ENCODE peak calls at places on chromosomes 3 and 15, in ten cellular contexts. R is bronchial epithelial cell, A is left ventricle myocardium inferior, B is right lobe of liver, M is ascending aorta, H is body of pancreas, X is brain microvascular endothelial cell, J is HepG2, S is dorsolateral prefrontal cortex, C is sigmoid colon. Y is an unnamed sample.

GRCh38 chr3:55532806-55533205 is 45.7 kb upstream of the WNT5A start:
- DNase-seq in R (no peak), A (no peak), B (no peak), M (peak), H (no peak), X (no peak), J (no peak), S (no peak), C (no peak), Y (no peak)

GRCh38 chr3:169695051-169695450 is 31.5 kb upstream of the MECOM start:
- DNase-seq in R (no peak), A (no peak), B (no peak), M (no peak), H (no peak), X (peak), J (no peak), S (no peak), C (no peak), Y (no peak)

GRCh38 chr3:110905096-110905495 is 166.5 kb upstream of the NECTIN3 start:
- DNase-seq in R (no peak), A (no peak), B (no peak), M (no peak), H (no peak), X (no peak), J (no peak), S (no peak), C (no peak), Y (no peak)

GRCh38 chr15:57784081-57784488 is 77.6 kb downstream of the POLR2M start:
- DNase-seq in R (peak), A (peak), B (no peak), M (no peak), H (peak), X (peak), J (no peak), S (no peak), C (no peak), Y (peak)

GRCh38 chr3:126912027-126912422 is 70.9 kb upstream of the PLXNA1 start:
- DNase-seq in R (no peak), A (no peak), B (no peak), M (no peak), H (peak), X (no peak), J (no peak), S (no peak), C (no peak), Y (no peak)

GRCh38 chr3:157360044-157360443 is 76.6 kb upstream of the PTX3 start:
- DNase-seq in R (peak), A (no peak), B (no peak), M (no peak), H (no peak), X (peak), J (no peak), S (no peak), C (no peak), Y (peak)

GRCh38 chr3:12994357-12994606 is 78.9 kb downstream of the IQSEC1 start:
- DNase-seq in R (no peak), A (peak), B (no peak), M (no peak), H (peak), X (no peak), J (no peak), S (no peak), C (peak), Y (no peak)

GRCh38 chr15:63186065-63186464 is 3.3 kb upstream of the RAB8B start:
- DNase-seq in R (peak), A (no peak), B (no peak), M (no peak), H (no peak), X (no peak), J (peak), S (no peak), C (no peak), Y (peak)

GRCh38 chr3:14765065-14765410 is 53.7 kb upstream of the FGD5 start:
- DNase-seq in R (no peak), A (no peak), B (no peak), M (no peak), H (no peak), X (no peak), J (no peak), S (no peak), C (no peak), Y (no peak)

GRCh38 chr3:42183991-42184621 is 81.9 kb downstream of the CCK start:
- DNase-seq in R (no peak), A (no peak), B (no peak), M (peak), H (no peak), X (no peak), J (no peak), S (no peak), C (no peak), Y (peak)

GRCh38 chr15:90761629-90762028 is 44.5 kb downstream of the BLM start:
- DNase-seq in R (no peak), A (no peak), B (no peak), M (no peak), H (no peak), X (no peak), J (no peak), S (no peak), C (no peak), Y (no peak)

GRCh38 chr3:88936837-88937236 is 170.6 kb upstream of the EPHA3 start:
- DNase-seq in R (no peak), A (no peak), B (no peak), M (no peak), H (no peak), X (no peak), J (no peak), S (no peak), C (no peak), Y (no peak)

GRCh38 chr15:77546050-77546501 is 86.6 kb downstream of the LINGO1 start:
- DNase-seq in R (peak), A (no peak), B (peak), M (no peak), H (no peak), X (peak), J (no peak), S (no peak), C (peak), Y (peak)

GRCh38 chr3:161347726-161348125 is 23.6 kb downstream of the SPTSSB start:
- DNase-seq in R (no peak), A (no peak), B (no peak), M (no peak), H (no peak), X (no peak), J (no peak), S (no peak), C (no peak), Y (no peak)

GRCh38 chr3:23859012-23859743 is 53.4 kb downstream of the UBE2E1 start:
- DNase-seq in R (peak), A (no peak), B (no peak), M (no peak), H (peak), X (no peak), J (no peak), S (no peak), C (no peak), Y (peak)

GRCh38 chr3:23761440-23761896 is 44.3 kb upstream of the UBE2E1 start:
- DNase-seq in R (peak), A (no peak), B (no peak), M (no peak), H (no peak), X (peak), J (peak), S (no peak), C (no peak), Y (no peak)

GRCh38 chr3:57128863-57129602 is 36.1 kb downstream of the IL17RD start:
- DNase-seq in R (no peak), A (no peak), B (no peak), M (no peak), H (no peak), X (no peak), J (no peak), S (no peak), C (no peak), Y (peak)

DNA sequence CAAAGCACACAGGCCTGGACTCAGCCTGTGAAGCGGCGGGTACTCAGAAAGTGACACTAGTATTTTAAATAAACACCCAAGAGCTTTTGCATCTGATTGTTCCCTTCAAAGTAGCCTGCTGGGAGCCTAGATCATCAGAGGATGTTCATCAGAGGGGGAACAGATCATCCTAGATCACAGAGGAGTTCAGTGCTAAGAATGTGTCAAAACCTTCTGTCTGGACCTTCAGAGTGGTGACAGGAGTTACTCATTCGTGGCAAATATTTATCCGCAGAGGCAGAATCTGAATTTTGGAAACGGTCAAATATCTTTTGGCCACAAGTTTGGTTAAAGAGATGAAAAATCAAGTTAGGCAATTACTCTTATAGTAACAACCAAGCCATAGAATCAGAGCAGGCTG is 9.7 kb upstream of the KIF7 start:
- DNase-seq in R (no peak), A (no peak), B (no peak), M (no peak), H (no peak), X (no peak), J (no peak), S (no peak), C (peak), Y (no peak)
- H3K4me3 ChIP-seq in R (no peak), A (peak), B (no peak), M (peak), H (no peak), X (peak), J (peak), S (peak), C (peak), Y (peak)

DNA sequence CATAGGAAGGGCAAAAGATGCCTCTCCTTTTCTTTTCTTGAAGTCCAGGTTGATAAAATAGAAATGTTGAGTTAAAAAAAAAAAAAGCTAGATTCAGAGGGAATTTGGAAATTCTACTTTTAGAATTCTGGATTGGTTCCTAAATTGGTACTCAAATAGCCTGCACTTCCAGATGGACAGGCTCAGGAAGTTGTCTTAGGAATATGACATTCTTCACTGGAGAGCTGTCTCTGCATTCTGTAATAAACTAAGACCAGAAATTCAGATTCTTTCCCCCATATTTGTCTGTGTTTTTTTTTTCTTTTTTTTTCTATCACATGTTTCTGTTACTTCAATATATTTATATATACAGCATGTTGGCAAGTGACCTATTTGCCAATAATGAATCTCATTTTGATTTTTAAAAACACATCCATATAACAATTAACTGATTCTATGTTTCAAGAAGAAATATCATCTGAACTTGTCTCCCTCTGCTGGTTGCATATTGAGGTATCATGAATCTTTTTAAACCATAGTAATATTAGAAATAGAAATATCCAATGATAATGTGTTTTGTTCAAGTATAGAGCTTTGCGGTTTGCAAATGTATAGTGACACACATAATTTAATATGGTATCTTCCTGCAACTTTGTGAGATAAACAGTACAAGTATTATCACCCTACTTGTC is 8.5 kb upstream of the LSAMP start:
- DNase-seq in R (peak), A (no peak), B (no peak), M (no peak), H (no peak), X (no peak), J (no peak), S (no peak), C (no peak), Y (peak)
- TF ChIP-seq CTCF in R (no peak), A (no peak), B (no peak), M (no peak), H (no peak), X (peak), J (no peak), S (peak), C (peak), Y (peak)

DNA sequence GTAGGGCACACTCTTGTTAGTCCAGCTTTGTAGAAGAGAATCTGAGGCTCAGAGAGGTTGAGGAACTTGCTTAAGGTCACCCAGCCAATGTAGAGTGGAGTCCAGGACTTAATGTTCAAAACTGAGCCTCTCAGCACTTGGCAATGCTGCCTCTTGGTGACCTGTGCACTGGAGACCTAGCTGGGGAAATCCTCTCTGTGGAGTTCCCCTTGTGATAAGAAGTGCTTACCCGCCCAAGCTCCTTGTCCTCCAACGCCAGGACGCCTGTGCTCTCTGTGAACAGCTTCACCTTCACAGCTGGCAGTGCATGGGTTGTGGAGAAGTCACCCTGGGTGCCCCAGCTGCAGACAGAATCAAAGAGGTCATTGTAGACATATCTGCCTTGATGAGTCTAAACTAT is 219.1 kb upstream of the FEZF2 start:
- DNase-seq in R (no peak), A (no peak), B (no peak), M (no peak), H (no peak), X (no peak), J (no peak), S (no peak), C (no peak), Y (no peak)
- H3K4me3 ChIP-seq in R (no peak), A (no peak), B (no peak), M (no peak), H (no peak), X (no peak), J (no peak), S (no peak), C (no peak), Y (no peak)

GRCh38 chr3:182389041-182389815 is 404.1 kb upstream of the ATP11B start:
- DNase-seq in R (peak), A (no peak), B (no peak), M (no peak), H (no peak), X (no peak), J (no peak), S (no peak), C (no peak), Y (no peak)

GRCh38 chr3:182393830-182394367 is 399.4 kb upstream of the ATP11B start:
- DNase-seq in R (no peak), A (no peak), B (no peak), M (no peak), H (no peak), X (no peak), J (no peak), S (no peak), C (no peak), Y (no peak)

GRCh38 chr3:182388506-182388905 is 404.8 kb upstream of the ATP11B start:
- DNase-seq in R (peak), A (no peak), B (no peak), M (no peak), H (no peak), X (no peak), J (no peak), S (no peak), C (no peak), Y (no peak)

GRCh38 chr3:182393151-182393550 is 400.2 kb upstream of the ATP11B start:
- DNase-seq in R (no peak), A (no peak), B (no peak), M (no peak), H (no peak), X (no peak), J (no peak), S (no peak), C (no peak), Y (no peak)

DNA sequence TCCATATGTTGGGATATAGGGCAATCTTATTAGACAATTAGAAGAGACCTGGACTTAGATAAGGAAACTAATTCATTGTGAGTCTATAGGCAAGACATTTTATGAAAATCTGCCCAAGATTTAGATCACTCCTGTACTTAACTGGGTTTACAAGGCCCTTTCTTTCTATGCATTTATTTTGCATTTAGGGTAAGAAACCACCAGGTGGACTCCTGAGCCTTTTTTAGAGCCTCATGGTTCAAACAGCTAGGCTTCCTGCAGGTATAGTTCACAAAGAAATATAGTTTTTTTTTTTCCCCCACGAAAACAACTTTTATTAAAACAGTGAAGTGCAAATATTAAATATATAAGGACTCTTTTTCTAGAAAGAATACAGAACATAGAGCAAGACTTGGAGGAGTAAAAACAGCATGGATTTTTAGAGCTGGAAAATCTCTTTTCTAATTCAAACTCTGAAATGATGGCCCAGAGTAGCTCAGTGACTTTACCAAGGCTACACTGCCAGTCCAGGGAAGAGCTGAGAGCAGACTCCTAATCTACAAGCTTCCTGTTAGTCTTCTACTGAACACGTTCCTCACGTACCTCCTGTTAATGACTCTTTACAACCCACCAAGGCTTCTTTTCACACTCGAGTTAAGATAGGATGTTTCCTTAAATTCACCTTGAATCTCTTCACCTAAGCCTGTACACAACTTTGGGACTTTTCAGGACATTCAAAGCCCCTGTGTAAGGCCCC is 401.0 kb upstream of the ATP11B start:
- DNase-seq in R (no peak), A (no peak), B (no peak), M (no peak), H (no peak), X (no peak), J (no peak), S (no peak), C (no peak), Y (no peak)
- TF ChIP-seq CTCF in R (no peak), A (no peak), B (no peak), M (no peak), H (no peak), X (no peak), J (no peak), S (no peak), C (no peak), Y (no peak)

Y was measured in AG10803.